ENCODE peak calls at places on chromosomes 3 and 15, in six cellular contexts. M, Q, Z, O, W and L are unnamed samples.
A peak's percentile ranks its signal among the peaks of the same experiment; 100 is the strongest.

GRCh38 chr15:60134609-60135008 is 130.5 kb downstream of the FOXB1 start:
- DNase-seq in M (no peak), Q (no peak), Z (no peak), O (no peak), W (no peak), L (no peak)

GRCh38 chr3:13622356-13622755 is 73.4 kb downstream of the FBLN2 start:
- DNase-seq in M (no peak), Q (no peak), Z (no peak), O (no peak), W (no peak), L (no peak)

GRCh38 chr3:10982782-10983181 is 9.8 kb upstream of the SLC6A1 start:
- DNase-seq in M (no peak), Q (no peak), Z (no peak), O (no peak), W (no peak), L (no peak)

GRCh38 chr3:50233176-50233575 is 2.8 kb upstream of the GNAI2 start:
- DNase-seq in M (no peak), Q (no peak), Z (no peak), O (no peak), W (no peak), L (no peak)

GRCh38 chr3:33773627-33774026 is 24.8 kb upstream of the PDCD6IP start:
- DNase-seq in M (no peak), Q (no peak), Z (no peak), O (no peak), W (no peak), L (no peak)

GRCh38 chr15:76235186-76235826 is 76.0 kb downstream of the ETFA start:
- DNase-seq in M (peak; percentile 71), Q (no peak), Z (no peak), O (no peak), W (no peak), L (no peak)

GRCh38 chr3:30273304-30274072 is 332.9 kb upstream of the TGFBR2 start:
- DNase-seq in M (no peak), Q (no peak), Z (no peak), O (no peak), W (no peak), L (no peak)

GRCh38 chr3:170414202-170414663 is 4.4 kb upstream of the CLDN11 start:
- DNase-seq in M (peak; percentile 90), Q (peak; percentile 45), Z (peak; percentile 76), O (peak; percentile 6), W (peak; percentile 32), L (peak; percentile 8)

GRCh38 chr15:101025896-101026631 is 106.9 kb downstream of the LRRK1 start:
- DNase-seq in M (no peak), Q (no peak), Z (no peak), O (no peak), W (no peak), L (no peak)

GRCh38 chr3:192408721-192409151 is 318.6 kb downstream of the FGF12 start:
- DNase-seq in M (no peak), Q (no peak), Z (no peak), O (no peak), W (no peak), L (no peak)

GRCh38 chr3:197750396-197750831 is 731 bp downstream of the FYTTD1 start:
- DNase-seq in M (peak; percentile 72), Q (peak; percentile 52), Z (peak; percentile 67), O (peak; percentile 42), W (peak; percentile 55), L (peak; percentile 38)

GRCh38 chr15:60548101-60548500 is 69.2 kb upstream of the ICE2 start:
- DNase-seq in M (no peak), Q (no peak), Z (no peak), O (no peak), W (no peak), L (no peak)

GRCh38 chr3:149009732-149010131 is 18.4 kb downstream of the GYG1 start:
- DNase-seq in M (no peak), Q (no peak), Z (no peak), O (peak; percentile 18), W (no peak), L (peak; percentile 42)

GRCh38 chr3:56424885-56425284 is 43.4 kb downstream of the ERC2 start:
- DNase-seq in M (no peak), Q (no peak), Z (no peak), O (no peak), W (no peak), L (no peak)

GRCh38 chr3:110894574-110894973 is 177.0 kb upstream of the NECTIN3 start:
- DNase-seq in M (no peak), Q (no peak), Z (no peak), O (no peak), W (no peak), L (no peak)

GRCh38 chr15:101057841-101058407 is 138.8 kb downstream of the LRRK1 start:
- DNase-seq in M (no peak), Q (no peak), Z (no peak), O (no peak), W (no peak), L (no peak)

GRCh38 chr3:81684739-81685395 is 76.6 kb downstream of the GBE1 start:
- DNase-seq in M (peak; percentile 30), Q (no peak), Z (peak; percentile 32), O (no peak), W (no peak), L (no peak)

GRCh38 chr3:46348811-46349482 is 5.0 kb upstream of the CCR2 start:
- DNase-seq in M (no peak), Q (no peak), Z (no peak), O (no peak), W (no peak), L (no peak)

GRCh38 chr3:141412087-141412935 is 44.0 kb downstream of the ZBTB38 start:
- DNase-seq in M (peak; percentile 77), Q (peak; percentile 55), Z (peak; percentile 90), O (peak; percentile 42), W (peak; percentile 66), L (peak; percentile 51)

GRCh38 chr3:105233056-105233455 is 133.7 kb upstream of the ALCAM start:
- DNase-seq in M (peak; percentile 18), Q (no peak), Z (peak; percentile 5), O (no peak), W (no peak), L (no peak)

GRCh38 chr3:129561619-129562248 is 18.8 kb downstream of the H1-8 start:
- DNase-seq in M (no peak), Q (no peak), Z (no peak), O (no peak), W (no peak), L (no peak)

GRCh38 chr3:107574650-107575049 is 51.9 kb downstream of the BBX start:
- DNase-seq in M (peak; percentile 72), Q (no peak), Z (peak; percentile 21), O (no peak), W (no peak), L (no peak)

GRCh38 chr15:96331942-96332853 is 1.7 kb downstream of the NR2F2 start:
- DNase-seq in M (peak; percentile 63), Q (peak; percentile 26), Z (peak; percentile 35), O (no peak), W (peak; percentile 24), L (no peak)

GRCh38 chr3:152656207-152657001 is 178.5 kb upstream of the P2RY1 start:
- DNase-seq in M (peak; percentile 8), Q (no peak), Z (no peak), O (no peak), W (no peak), L (no peak)

GRCh38 chr15:87682527-87682926 is 574.0 kb downstream of the NTRK3 start:
- DNase-seq in M (no peak), Q (no peak), Z (no peak), O (no peak), W (no peak), L (no peak)

GRCh38 chr3:112734171-112734570 is 93.2 kb upstream of the CCDC80 start:
- DNase-seq in M (peak; percentile 10), Q (no peak), Z (no peak), O (no peak), W (no peak), L (no peak)

GRCh38 chr15:48693474-48693873 is 48.0 kb upstream of the FBN1 start:
- DNase-seq in M (no peak), Q (no peak), Z (peak; percentile 63), O (no peak), W (no peak), L (no peak)

GRCh38 chr3:150756491-150757059 is 6.4 kb downstream of the SIAH2 start:
- DNase-seq in M (no peak), Q (no peak), Z (no peak), O (no peak), W (no peak), L (no peak)
- H3K4me3 ChIP-seq in M (no peak overlapping the region), Q (no peak overlapping the region), Z (no peak overlapping the region), O (no peak overlapping the region), W (no peak overlapping the region), L (no peak overlapping the region)

GRCh38 chr3:19937459-19938362 is 3.7 kb upstream of the EFHB start:
- DNase-seq in M (peak; percentile 51), Q (no peak), Z (peak; percentile 58), O (no peak), W (no peak), L (no peak)

GRCh38 chr3:19932422-19932821 is 1.6 kb downstream of the EFHB start:
- DNase-seq in M (no peak), Q (no peak), Z (no peak), O (no peak), W (no peak), L (no peak)

GRCh38 chr3:19931767-19932188 is 2.2 kb downstream of the EFHB start:
- DNase-seq in M (no peak), Q (no peak), Z (no peak), O (no peak), W (no peak), L (no peak)

GRCh38 chr3:19931180-19931692 is 2.8 kb downstream of the EFHB start:
- DNase-seq in M (no peak), Q (no peak), Z (no peak), O (no peak), W (no peak), L (no peak)

DNA sequence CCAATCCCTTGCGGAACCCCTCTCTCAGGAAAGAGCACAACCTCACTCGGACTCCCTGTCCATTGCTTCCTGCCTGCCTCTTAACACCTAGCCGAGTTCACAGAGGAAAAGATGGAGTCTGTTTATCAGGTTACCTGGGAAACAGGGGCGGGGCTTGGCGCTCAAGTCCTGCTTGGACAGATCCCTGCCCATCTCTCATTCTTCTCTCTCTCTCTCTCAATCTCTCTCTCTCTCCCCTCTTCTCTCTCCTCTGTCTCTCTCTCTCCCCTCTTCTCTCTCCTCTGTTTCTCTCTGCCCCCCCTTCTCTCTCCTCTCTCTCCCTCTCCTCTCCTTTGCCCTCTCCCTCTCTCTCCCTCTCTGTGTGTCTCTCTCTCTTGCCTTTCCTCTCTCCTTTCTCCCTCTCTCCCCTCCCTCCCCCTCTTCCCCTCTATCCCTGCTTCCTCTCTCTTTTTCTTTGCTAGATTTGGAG is at the start of gene EFHB:
- DNase-seq in M (peak; percentile 38), Q (no peak), Z (peak; percentile 15), O (no peak), W (no peak), L (no peak)
- H3K4me3 ChIP-seq in M (no peak within 1 kb of the TSS), Q (no peak within 1 kb of the TSS), Z (no peak within 1 kb of the TSS), O (no peak within 1 kb of the TSS), W (no peak within 1 kb of the TSS), L (no peak within 1 kb of the TSS)

GRCh38 chr15:63049747-63050439 is 7.3 kb downstream of the TPM1 start:
- DNase-seq in M (no peak), Q (no peak), Z (no peak), O (no peak), W (no peak), L (no peak)
- H3K4me3 ChIP-seq in M (peak overlapping the region; percentile 78), Q (peak overlapping the region; percentile 89), Z (peak overlapping the region; percentile 100), O (no peak overlapping the region), W (peak overlapping the region; percentile 85), L (no peak overlapping the region)

DNA sequence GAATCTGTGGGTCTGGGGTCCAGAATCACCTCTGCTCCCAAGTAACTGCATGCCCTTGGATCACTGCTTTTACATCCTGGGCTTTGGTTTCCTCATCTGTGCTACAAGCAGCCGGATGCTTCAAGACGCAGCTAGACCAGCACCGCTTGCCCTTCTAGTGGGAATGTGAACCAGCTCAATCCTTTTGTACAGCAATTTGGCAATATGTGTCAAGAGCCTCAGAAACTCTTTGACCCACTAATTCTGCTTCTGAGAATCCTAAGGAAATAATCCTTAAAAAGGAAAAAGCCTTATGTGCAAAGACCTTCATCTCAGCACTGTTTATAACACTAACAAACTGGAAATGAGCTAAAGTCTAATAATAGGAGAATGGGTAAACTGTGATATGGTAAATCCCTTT is 48.7 kb downstream of the ADCY5 start:
- DNase-seq in M (no peak), Q (no peak), Z (no peak), O (no peak), W (no peak), L (no peak)
- H3K4me3 ChIP-seq in M (no peak overlapping the region), Q (no peak overlapping the region), Z (no peak overlapping the region), O (no peak overlapping the region), W (no peak overlapping the region), L (no peak overlapping the region)